ENCODE peak calls at places on chromosomes 12 and 14, in four cellular contexts. N, C, V and T are unnamed samples.

GRCh38 chr12:8913702-8914032 is 642 bp upstream of the PHC1 start:
- DNase-seq in V (peak; percentile 19), C (no peak), N (no peak), T (no peak)

GRCh38 chr12:25262696-25263095 is 12.0 kb upstream of the KRAS start:
- DNase-seq in N (no peak), C (no peak), V (no peak), T (no peak)

GRCh38 chr14:101373690-101374295 is 187.5 kb upstream of the DIO3 start:
- DNase-seq in N (no peak), V (no peak), C (no peak), T (no peak)

GRCh38 chr14:72970824-72971434 is 44.7 kb downstream of the DCAF4 start:
- DNase-seq in C (no peak), V (no peak), N (no peak), T (no peak)

GRCh38 chr12:122072031-122072970 is 6.3 kb upstream of the MLXIP start:
- DNase-seq in C (no peak), N (no peak), V (peak; percentile 45), T (peak; percentile 80)

GRCh38 chr12:122368361-122369073 is 54.0 kb downstream of the CLIP1 start:
- DNase-seq in N (no peak), V (no peak), C (no peak), T (no peak)

GRCh38 chr14:50363734-50364113 is 33.0 kb downstream of the CDKL1 start:
- DNase-seq in C (peak; percentile 42), V (no peak), N (no peak), T (no peak)

GRCh38 chr14:24398298-24398942 is 383 bp upstream of the NYNRIN start:
- DNase-seq in N (no peak), C (no peak), V (peak; percentile 52), T (no peak)

GRCh38 chr12:122449317-122449716 is 26.8 kb upstream of the CLIP1 start:
- DNase-seq in C (no peak), N (no peak), V (no peak), T (no peak)

GRCh38 chr12:79573820-79574219 is 116.9 kb downstream of the PAWR start:
- DNase-seq in N (no peak), V (no peak), C (no peak), T (no peak)

GRCh38 chr12:125079943-125080645 is 14.9 kb downstream of the AACS start:
- DNase-seq in V (no peak), N (no peak), C (no peak), T (no peak)

GRCh38 chr12:119375619-119376018 is 41.1 kb downstream of the CCDC60 start:
- DNase-seq in C (no peak), N (no peak), V (no peak), T (no peak)

GRCh38 chr12:40945772-40946171 is 242.3 kb upstream of the PDZRN4 start:
- DNase-seq in C (no peak), N (no peak), V (no peak), T (no peak)

GRCh38 chr12:31518680-31519227 is 72.2 kb downstream of the DENND5B start:
- DNase-seq in C (no peak), N (no peak), V (peak; percentile 44), T (peak; percentile 87)

GRCh38 chr14:102993523-102993922 is 63.8 kb downstream of the CDC42BPB start:
- DNase-seq in C (no peak), N (no peak), V (no peak), T (no peak)

GRCh38 chr12:127984386-127985055 is 282.4 kb upstream of the TMEM132C start:
- DNase-seq in N (no peak), C (no peak), V (no peak), T (no peak)